ENCODE peak calls at places on chromosomes 2 and 18, in six cellular contexts. Z, L, W, U, A and V are unnamed samples.

GRCh38 chr2:227447606-227448005 is 24.4 kb upstream of the AGFG1 start:
- DNase-seq in Z (no peak), L (no peak), W (no peak), U (peak), A (no peak), V (no peak)

GRCh38 chr2:219079417-219079816 is 18.7 kb upstream of the IHH start:
- DNase-seq in Z (no peak), L (no peak), W (no peak), U (no peak), A (no peak), V (no peak)

GRCh38 chr18:35811896-35812295 is 160.6 kb upstream of the RMP24 start:
- DNase-seq in Z (no peak), L (no peak), W (no peak), U (no peak), A (no peak), V (no peak)

GRCh38 chr2:74194799-74195198 is 3.6 kb upstream of the MTHFD2 start:
- DNase-seq in Z (no peak), L (no peak), W (no peak), U (no peak), A (no peak), V (no peak)

GRCh38 chr2:135257383-135258090 is 205.4 kb downstream of the RAB3GAP1 start:
- DNase-seq in Z (no peak), L (no peak), W (no peak), U (no peak), A (no peak), V (no peak)

GRCh38 chr2:43738257-43738656 is 35.6 kb upstream of the DYNC2LI1 start:
- DNase-seq in Z (no peak), L (no peak), W (no peak), U (no peak), A (no peak), V (no peak)

GRCh38 chr2:30115141-30115980 is 31.4 kb upstream of the YPEL5 start:
- DNase-seq in Z (peak), L (peak), W (peak), U (peak), A (peak), V (peak)

GRCh38 chr2:226726546-226726945 is 73.1 kb downstream of the IRS1 start:
- DNase-seq in Z (no peak), L (no peak), W (no peak), U (no peak), A (no peak), V (no peak)

GRCh38 chr18:74613390-74613789 is 15.7 kb downstream of the ZNF407 start:
- DNase-seq in Z (no peak), L (no peak), W (no peak), U (no peak), A (no peak), V (no peak)

GRCh38 chr2:169462896-169463695 is 16.2 kb upstream of the BBS5 start:
- DNase-seq in Z (no peak), L (no peak), W (no peak), U (no peak), A (no peak), V (no peak)

GRCh38 chr18:54161267-54161666 is 63.2 kb downstream of the MBD2 start:
- DNase-seq in Z (no peak), L (no peak), W (no peak), U (no peak), A (no peak), V (no peak)

GRCh38 chr2:190129421-190130199 is 67.1 kb upstream of the MSTN start:
- DNase-seq in Z (no peak), L (no peak), W (no peak), U (no peak), A (no peak), V (no peak)

GRCh38 chr2:107685587-107685986 is 141.1 kb upstream of the RGPD4 start:
- DNase-seq in Z (no peak), L (no peak), W (no peak), U (no peak), A (no peak), V (no peak)

GRCh38 chr2:197273485-197273884 is 37.1 kb downstream of the ANKRD44 start:
- DNase-seq in Z (no peak), L (no peak), W (no peak), U (no peak), A (no peak), V (no peak)

GRCh38 chr2:222561817-222562424 is 94.0 kb downstream of the FARSB start:
- DNase-seq in Z (peak), L (peak), W (peak), U (peak), A (peak), V (peak)

GRCh38 chr2:40955635-40956034 is 503.7 kb upstream of the SLC8A1 start:
- DNase-seq in Z (no peak), L (no peak), W (no peak), U (no peak), A (no peak), V (no peak)

GRCh38 chr2:235268535-235268934 is 225.3 kb upstream of the AGAP1 start:
- DNase-seq in Z (no peak), L (no peak), W (no peak), U (no peak), A (no peak), V (no peak)

GRCh38 chr2:238106339-238106697 is 6.2 kb downstream of the ESPNL start:
- DNase-seq in Z (no peak), L (no peak), W (no peak), U (no peak), A (no peak), V (no peak)

GRCh38 chr2:239807568-239807967 is 217.6 kb downstream of the NDUFA10 start:
- DNase-seq in Z (no peak), L (no peak), W (no peak), U (no peak), A (no peak), V (no peak)

GRCh38 chr2:231613054-231613654 is 20.5 kb downstream of the TEX44 start:
- DNase-seq in Z (no peak), L (no peak), W (no peak), U (peak), A (no peak), V (no peak)

GRCh38 chr18:8763611-8764010 is 58.3 kb downstream of the MTCL1 start:
- DNase-seq in Z (no peak), L (no peak), W (no peak), U (no peak), A (no peak), V (no peak)

GRCh38 chr2:8378016-8378810 is 303.6 kb upstream of the ID2 start:
- DNase-seq in Z (no peak), L (no peak), W (no peak), U (peak), A (peak), V (no peak)

GRCh38 chr2:96090181-96090500 is 26.2 kb downstream of the ADRA2B start:
- DNase-seq in Z (no peak), L (no peak), W (no peak), U (no peak), A (no peak), V (no peak)

GRCh38 chr18:60910534-60910933 is 422.7 kb upstream of the CDH20 start:
- DNase-seq in Z (no peak), L (no peak), W (no peak), U (no peak), A (no peak), V (no peak)

GRCh38 chr2:68971591-68972231 is 2.7 kb upstream of the GKN1 start:
- DNase-seq in Z (no peak), L (no peak), W (no peak), U (no peak), A (no peak), V (no peak)

DNA sequence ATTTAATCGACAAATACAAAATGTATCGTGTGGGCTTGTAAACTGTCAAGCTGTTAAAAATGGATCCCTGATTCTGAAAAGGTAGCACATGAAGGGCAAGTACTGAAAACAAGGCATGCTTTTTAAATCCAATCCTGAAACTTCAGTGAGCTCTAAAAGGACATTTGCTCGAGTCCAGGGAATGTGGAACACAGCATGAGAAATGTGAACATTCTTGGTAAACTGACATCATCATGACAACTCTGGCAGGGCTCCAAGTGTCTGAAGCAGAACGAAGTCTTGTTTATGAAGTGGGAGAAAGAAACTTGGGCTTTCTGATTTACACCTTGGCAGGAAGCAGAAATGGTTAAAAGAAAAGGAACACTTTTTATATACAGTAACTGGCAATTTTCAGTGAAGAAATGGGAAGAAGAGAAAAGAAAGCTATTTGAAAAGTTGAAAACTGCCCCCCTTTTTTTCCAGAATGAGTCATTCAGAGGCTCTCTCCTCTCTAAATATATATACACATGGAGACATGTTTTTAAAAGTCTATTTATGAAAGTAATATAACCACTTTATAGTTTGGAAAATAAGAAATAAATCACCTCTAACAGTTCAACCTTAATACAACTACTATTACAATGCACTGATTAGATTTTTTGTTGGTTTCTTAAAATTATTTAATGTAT is 120.8 kb downstream of the GAREM1 start:
- DNase-seq in Z (no peak), L (no peak), W (no peak), U (peak), A (no peak), V (no peak)
- TF ChIP-seq POLR2AphosphoS5 in Z (no peak), L (no peak), W (no peak), U (no peak), A (no peak), V (no peak)

DNA sequence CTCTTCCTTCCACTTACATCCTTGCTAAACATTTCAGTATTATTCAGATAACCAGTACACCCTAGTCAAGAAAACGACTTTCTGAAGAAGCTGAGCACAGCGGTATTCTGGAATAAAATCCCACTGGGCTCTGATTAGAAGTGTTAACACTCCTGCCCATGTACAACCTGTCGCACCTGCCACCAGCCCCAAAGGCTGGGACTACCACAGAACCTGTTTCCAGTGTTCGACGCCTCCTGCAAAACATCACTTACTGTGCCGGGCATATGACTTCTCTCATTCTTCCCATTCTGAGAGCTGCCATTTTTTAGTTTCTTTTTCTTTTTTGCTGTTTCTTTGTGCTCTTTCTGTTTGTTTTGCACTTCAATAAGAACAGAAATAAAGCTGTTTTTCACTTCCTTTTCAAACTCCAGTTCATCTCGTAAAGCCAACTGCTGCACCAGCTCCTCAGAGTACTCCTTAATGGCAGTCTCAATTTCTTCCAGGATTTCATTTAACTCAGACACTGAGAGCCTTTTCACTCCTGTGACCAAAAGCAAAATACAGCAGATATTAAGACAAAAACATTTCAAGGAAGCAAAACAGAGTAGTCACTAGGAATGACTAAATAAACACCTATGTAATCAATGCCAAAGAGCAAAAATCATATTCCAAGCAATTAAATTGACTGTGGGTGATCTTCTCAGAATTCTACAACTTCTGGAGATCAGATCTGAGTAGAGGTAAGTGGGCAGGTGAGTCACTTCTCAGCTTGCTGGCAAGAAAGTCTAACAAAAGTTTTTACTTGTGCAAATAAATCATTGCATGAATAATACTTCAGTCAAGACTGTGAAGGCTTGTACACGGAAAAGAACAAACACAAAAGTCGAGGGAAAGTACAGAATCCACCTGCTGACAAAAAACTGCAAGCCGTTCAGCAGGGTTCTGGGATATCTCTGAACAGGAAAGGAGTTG is 19.3 kb downstream of the FEZ2 start:
- DNase-seq in Z (no peak), L (no peak), W (no peak), U (no peak), A (no peak), V (no peak)
- TF ChIP-seq TAF1 in Z (no peak), L (no peak), W (no peak), U (no peak), A (no peak), V (no peak)

GRCh38 chr2:230496891-230497290 is 80.9 kb downstream of the SP100 start:
- DNase-seq in Z (no peak), L (no peak), W (no peak), U (no peak), A (no peak), V (no peak)
- TF ChIP-seq POLR2A in Z (no peak), L (no peak), W (no peak), U (no peak), A (no peak), V (no peak)

DNA sequence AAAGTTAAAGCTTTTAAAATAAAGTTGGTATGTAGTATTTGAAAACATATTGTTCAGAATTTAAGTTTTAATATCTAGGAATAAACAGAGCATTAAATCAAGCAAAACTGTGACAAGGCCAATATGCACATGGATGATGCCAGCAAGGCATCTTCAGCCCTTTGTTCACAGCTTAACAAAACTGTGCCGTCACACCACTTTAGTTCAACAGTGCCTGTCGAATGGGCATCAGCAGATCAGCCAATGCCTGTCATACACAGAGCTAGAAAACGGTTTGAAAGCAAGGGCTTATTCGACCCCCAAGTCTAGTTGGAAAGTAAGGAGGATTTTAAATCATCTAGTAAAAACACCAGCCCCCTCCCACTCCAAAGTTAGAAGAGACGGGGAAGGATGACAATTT is 16.7 kb downstream of the ZEB2 start:
- DNase-seq in Z (no peak), L (no peak), W (no peak), U (no peak), A (no peak), V (no peak)
- TF ChIP-seq POLR2AphosphoS5 in Z (no peak), L (no peak), W (no peak), U (no peak), A (no peak), V (no peak)

GRCh38 chr18:39453882-39454281 is 1888.3 kb upstream of the CELF4 start:
- DNase-seq in Z (no peak), L (no peak), W (no peak), U (peak), A (no peak), V (no peak)
- TF ChIP-seq TAF1 in Z (no peak), L (no peak), W (no peak), U (no peak), A (no peak), V (no peak)

GRCh38 chr2:263774-264492 is at the start of gene SH3YL1:
- DNase-seq in Z (no peak), L (peak), W (no peak), U (no peak), A (no peak), V (peak)
- TF ChIP-seq POLR2A in Z (no peak), L (no peak), W (no peak), U (no peak), A (no peak), V (no peak)

GRCh38 chr2:137969418-137969765 is 5.1 kb downstream of the HNMT start:
- DNase-seq in Z (no peak), L (no peak), W (no peak), U (no peak), A (no peak), V (no peak)
- TF ChIP-seq POLR2AphosphoS5 in Z (no peak), L (no peak), W (no peak), U (peak), A (no peak), V (no peak)

DNA sequence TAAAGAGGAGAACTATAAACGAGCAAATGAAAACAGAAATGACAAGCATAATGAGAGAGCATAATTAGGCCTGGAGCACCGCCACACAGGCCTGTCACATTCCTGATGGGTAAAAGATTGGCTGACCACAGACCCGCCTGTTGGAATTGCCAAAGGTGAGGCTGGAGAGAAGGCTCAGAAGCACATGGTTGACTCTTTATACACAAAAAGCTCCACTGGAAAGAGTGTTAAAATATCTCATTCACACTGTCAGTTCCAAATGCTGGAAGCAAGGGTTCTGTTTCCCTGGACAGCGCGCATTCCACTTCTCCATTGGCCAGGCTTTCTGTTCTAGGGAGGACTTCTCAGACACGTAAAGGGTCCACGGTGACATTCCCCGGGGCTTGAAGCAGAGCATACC is 5.9 kb upstream of the LGALSL start:
- DNase-seq in Z (no peak), L (no peak), W (no peak), U (no peak), A (no peak), V (no peak)
- TF ChIP-seq TAF1 in Z (no peak), L (no peak), W (no peak), U (no peak), A (no peak), V (no peak)